ENCODE peak calls at places on chromosomes 7 and 10, in nine cellular contexts. P, N, U, I, V, Z, W, Q and M are unnamed samples.

GRCh38 chr7:80529362-80529761 is 17.5 kb upstream of the GNAT3 start:
- DNase-seq in P (no peak), N (no peak), U (no peak), I (no peak), V (no peak), Z (no peak), W (no peak), Q (no peak), M (no peak)

GRCh38 chr7:70271617-70272081 is 673.4 kb downstream of the AUTS2 start:
- DNase-seq in P (no peak), N (no peak), U (peak), I (no peak), V (no peak), Z (no peak), W (peak), Q (no peak), M (no peak)

GRCh38 chr7:156777364-156778069 is 115.5 kb downstream of the LMBR1 start:
- DNase-seq in P (no peak), N (no peak), U (no peak), I (peak), V (no peak), Z (peak), W (peak), Q (no peak), M (peak)

GRCh38 chr10:50379652-50380051 is 128.3 kb upstream of the ASAH2 start:
- DNase-seq in P (no peak), N (no peak), U (no peak), I (no peak), V (no peak), Z (no peak), W (no peak), Q (no peak), M (no peak)

GRCh38 chr7:116227678-116228239 is 17.4 kb downstream of the TES start:
- DNase-seq in P (no peak), N (no peak), U (peak), I (no peak), V (peak), Z (no peak), W (peak), Q (no peak), M (peak)

GRCh38 chr7:137878333-137878961 is 31.7 kb upstream of the DGKI start:
- DNase-seq in P (peak), N (peak), U (no peak), I (no peak), V (no peak), Z (no peak), W (no peak), Q (no peak), M (no peak)

GRCh38 chr10:60662917-60663614 is 115.2 kb upstream of the CDK1 start:
- DNase-seq in P (no peak), N (no peak), U (no peak), I (no peak), V (no peak), Z (no peak), W (peak), Q (no peak), M (no peak)

GRCh38 chr10:75717126-75717916 is 285.9 kb downstream of the LRMDA start:
- DNase-seq in P (no peak), N (no peak), U (no peak), I (no peak), V (no peak), Z (no peak), W (no peak), Q (no peak), M (peak)

GRCh38 chr7:44305564-44306507 is 19.6 kb downstream of the CAMK2B start:
- DNase-seq in P (no peak), N (no peak), U (no peak), I (peak), V (no peak), Z (peak), W (no peak), Q (no peak), M (no peak)